ENCODE peak calls at places on chromosomes 11 and 22, in seven cellular contexts. One of them, this sample, is unnamed.

GRCh38 chr22:44535362-44536095 is 37.5 kb upstream of the RTL6 start:
- DNase-seq in Panc1: no peak
- DNase-seq in astrocyte of the cerebellum: no peak
- DNase-seq in heart left ventricle: no peak
- DNase-seq in body of pancreas: no peak
- DNase-seq in AG09319: no peak
- DNase-seq in astrocyte of the spinal cord: no peak
- DNase-seq in this sample: no peak

GRCh38 chr11:132007184-132007583 is 636.8 kb downstream of the NTM start:
- DNase-seq in Panc1: no peak
- DNase-seq in astrocyte of the cerebellum: no peak
- DNase-seq in heart left ventricle: no peak
- DNase-seq in body of pancreas: no peak
- DNase-seq in AG09319: no peak
- DNase-seq in astrocyte of the spinal cord: no peak
- DNase-seq in this sample: no peak

GRCh38 chr11:57490456-57491248 is 24.9 kb downstream of the SLC43A1 start:
- DNase-seq in Panc1: no peak
- DNase-seq in astrocyte of the cerebellum: no peak
- DNase-seq in heart left ventricle: no peak
- DNase-seq in body of pancreas: no peak
- DNase-seq in AG09319: no peak
- DNase-seq in astrocyte of the spinal cord: no peak
- DNase-seq in this sample: no peak

GRCh38 chr22:17489101-17489500 is 74.2 kb upstream of the SLC25A18 start:
- DNase-seq in Panc1: no peak
- DNase-seq in astrocyte of the cerebellum: no peak
- DNase-seq in heart left ventricle: no peak
- DNase-seq in body of pancreas: no peak
- DNase-seq in AG09319: no peak
- DNase-seq in astrocyte of the spinal cord: no peak
- DNase-seq in this sample: no peak

GRCh38 chr22:24466831-24467249 is 28.3 kb upstream of the UPB1 start:
- DNase-seq in Panc1: no peak
- DNase-seq in astrocyte of the cerebellum: peak
- DNase-seq in heart left ventricle: no peak
- DNase-seq in body of pancreas: peak
- DNase-seq in AG09319: no peak
- DNase-seq in astrocyte of the spinal cord: peak
- DNase-seq in this sample: no peak

GRCh38 chr11:73252577-73253191 is 19.5 kb upstream of the P2RY6 start:
- DNase-seq in Panc1: no peak
- DNase-seq in astrocyte of the cerebellum: no peak
- DNase-seq in heart left ventricle: no peak
- DNase-seq in body of pancreas: no peak
- DNase-seq in AG09319: no peak
- DNase-seq in astrocyte of the spinal cord: no peak
- DNase-seq in this sample: no peak

GRCh38 chr22:17117400-17117799 is 3.8 kb downstream of the TMEM121B start:
- DNase-seq in Panc1: no peak
- DNase-seq in astrocyte of the cerebellum: no peak
- DNase-seq in heart left ventricle: no peak
- DNase-seq in body of pancreas: no peak
- DNase-seq in AG09319: no peak
- DNase-seq in astrocyte of the spinal cord: no peak
- DNase-seq in this sample: no peak

GRCh38 chr11:125239585-125240331 is 75.2 kb downstream of the PKNOX2 start:
- DNase-seq in Panc1: no peak
- DNase-seq in astrocyte of the cerebellum: no peak
- DNase-seq in heart left ventricle: no peak
- DNase-seq in body of pancreas: no peak
- DNase-seq in AG09319: no peak
- DNase-seq in astrocyte of the spinal cord: no peak
- DNase-seq in this sample: no peak

GRCh38 chr11:70117567-70118194 is 39.6 kb downstream of the ANO1 start:
- DNase-seq in Panc1: no peak
- DNase-seq in astrocyte of the cerebellum: no peak
- DNase-seq in heart left ventricle: no peak
- DNase-seq in body of pancreas: no peak
- DNase-seq in AG09319: no peak
- DNase-seq in astrocyte of the spinal cord: no peak
- DNase-seq in this sample: no peak

GRCh38 chr11:48307760-48308386 is 1.9 kb downstream of the OR4S1 start:
- DNase-seq in Panc1: peak
- DNase-seq in astrocyte of the cerebellum: no peak
- DNase-seq in heart left ventricle: peak
- DNase-seq in body of pancreas: peak
- DNase-seq in AG09319: peak
- DNase-seq in astrocyte of the spinal cord: peak
- DNase-seq in this sample: peak

GRCh38 chr22:46025973-46026906 is 49.3 kb upstream of the WNT7B start:
- DNase-seq in Panc1: no peak
- DNase-seq in astrocyte of the cerebellum: no peak
- DNase-seq in heart left ventricle: no peak
- DNase-seq in body of pancreas: no peak
- DNase-seq in AG09319: no peak
- DNase-seq in astrocyte of the spinal cord: no peak
- DNase-seq in this sample: no peak

GRCh38 chr11:12787847-12788246 is 113.6 kb downstream of the TEAD1 start:
- DNase-seq in Panc1: no peak
- DNase-seq in astrocyte of the cerebellum: no peak
- DNase-seq in heart left ventricle: no peak
- DNase-seq in body of pancreas: no peak
- DNase-seq in AG09319: no peak
- DNase-seq in astrocyte of the spinal cord: peak
- DNase-seq in this sample: no peak

GRCh38 chr11:123163621-123164020 is 31.4 kb downstream of the CLMP start:
- DNase-seq in Panc1: no peak
- DNase-seq in astrocyte of the cerebellum: no peak
- DNase-seq in heart left ventricle: no peak
- DNase-seq in body of pancreas: no peak
- DNase-seq in AG09319: no peak
- DNase-seq in astrocyte of the spinal cord: no peak
- DNase-seq in this sample: no peak

GRCh38 chr11:123168236-123168635 is 26.8 kb downstream of the CLMP start:
- DNase-seq in Panc1: no peak
- DNase-seq in astrocyte of the cerebellum: no peak
- DNase-seq in heart left ventricle: no peak
- DNase-seq in body of pancreas: no peak
- DNase-seq in AG09319: no peak
- DNase-seq in astrocyte of the spinal cord: no peak
- DNase-seq in this sample: no peak

GRCh38 chr11:123164732-123165450 is 30.2 kb downstream of the CLMP start:
- DNase-seq in Panc1: no peak
- DNase-seq in astrocyte of the cerebellum: no peak
- DNase-seq in heart left ventricle: no peak
- DNase-seq in body of pancreas: no peak
- DNase-seq in AG09319: no peak
- DNase-seq in astrocyte of the spinal cord: no peak
- DNase-seq in this sample: no peak

GRCh38 chr11:123168955-123169484 is 26.0 kb downstream of the CLMP start:
- DNase-seq in Panc1: no peak
- DNase-seq in astrocyte of the cerebellum: peak
- DNase-seq in heart left ventricle: no peak
- DNase-seq in body of pancreas: no peak
- DNase-seq in AG09319: no peak
- DNase-seq in astrocyte of the spinal cord: peak
- DNase-seq in this sample: no peak

DNA sequence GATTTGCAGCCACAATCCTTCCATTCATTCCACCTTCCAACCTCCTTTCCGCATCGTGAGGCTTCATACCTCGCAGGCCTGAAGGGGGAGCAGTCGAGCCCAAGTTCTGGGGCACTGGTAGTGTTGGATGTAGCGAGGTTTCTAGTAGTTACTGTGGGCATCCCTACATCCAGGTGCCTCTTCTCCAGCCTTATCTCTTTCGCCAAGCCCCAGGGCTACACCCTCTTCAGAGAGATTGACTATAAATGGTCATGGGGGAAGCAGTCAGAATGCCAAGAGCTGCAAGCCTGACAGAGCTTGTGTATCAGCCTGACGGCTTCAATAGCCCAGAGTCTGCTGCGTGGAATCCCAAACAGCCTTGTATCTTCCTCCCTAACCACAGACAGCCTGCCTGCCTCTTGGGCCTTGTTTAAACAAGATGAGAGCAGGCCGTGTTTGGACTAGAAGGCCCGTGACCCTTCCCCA is 28.9 kb downstream of the CLMP start:
- DNase-seq in Panc1: no peak
- DNase-seq in astrocyte of the cerebellum: no peak
- DNase-seq in heart left ventricle: no peak
- DNase-seq in body of pancreas: peak
- DNase-seq in AG09319: no peak
- DNase-seq in astrocyte of the spinal cord: peak
- DNase-seq in this sample: no peak
- TF ChIP-seq CTCF in Panc1: peak
- TF ChIP-seq CTCF in astrocyte of the cerebellum: peak
- TF ChIP-seq CTCF in heart left ventricle: peak
- TF ChIP-seq CTCF in body of pancreas: peak
- TF ChIP-seq CTCF in AG09319: peak
- TF ChIP-seq CTCF in astrocyte of the spinal cord: peak
- TF ChIP-seq CTCF in this sample: no peak

GRCh38 chr11:59427068-59427382 is 812 bp upstream of the OR5A2 start:
- DNase-seq in Panc1: no peak
- DNase-seq in astrocyte of the cerebellum: no peak
- DNase-seq in heart left ventricle: no peak
- DNase-seq in body of pancreas: no peak
- DNase-seq in AG09319: no peak
- DNase-seq in astrocyte of the spinal cord: no peak
- DNase-seq in this sample: peak

GRCh38 chr11:59423835-59424234 is 2.4 kb downstream of the OR5A2 start:
- DNase-seq in Panc1: no peak
- DNase-seq in astrocyte of the cerebellum: no peak
- DNase-seq in heart left ventricle: no peak
- DNase-seq in body of pancreas: no peak
- DNase-seq in AG09319: no peak
- DNase-seq in astrocyte of the spinal cord: no peak
- DNase-seq in this sample: no peak

GRCh38 chr11:59429924-59430516 is 3.8 kb upstream of the OR5A2 start:
- DNase-seq in Panc1: peak
- DNase-seq in astrocyte of the cerebellum: peak
- DNase-seq in heart left ventricle: no peak
- DNase-seq in body of pancreas: peak
- DNase-seq in AG09319: peak
- DNase-seq in astrocyte of the spinal cord: peak
- DNase-seq in this sample: peak

GRCh38 chr11:59426361-59427067 is at the start of gene OR5A2:
- DNase-seq in Panc1: no peak
- DNase-seq in astrocyte of the cerebellum: no peak
- DNase-seq in heart left ventricle: no peak
- DNase-seq in body of pancreas: no peak
- DNase-seq in AG09319: no peak
- DNase-seq in astrocyte of the spinal cord: peak
- DNase-seq in this sample: no peak

DNA sequence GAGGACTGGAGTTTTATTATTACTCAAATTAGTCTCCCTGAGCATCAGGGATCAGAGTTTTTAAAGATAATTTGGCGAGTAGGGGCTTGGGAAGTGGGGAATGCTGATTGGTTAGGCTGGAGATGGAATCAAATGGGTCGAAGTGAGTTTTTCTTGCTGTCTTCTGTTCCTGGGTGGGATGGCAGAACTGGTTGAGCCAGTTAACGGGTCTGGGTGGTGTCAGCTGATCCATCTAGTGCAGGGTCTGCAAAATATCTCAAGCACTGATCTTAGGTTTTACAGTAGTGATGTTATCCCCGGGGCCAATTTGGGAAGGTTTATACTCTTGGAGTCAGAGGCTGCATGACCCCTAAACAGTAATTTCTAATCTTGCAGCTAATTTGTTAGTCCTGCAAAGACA is 1.1 kb downstream of the OR5A2 start:
- DNase-seq in Panc1: no peak
- DNase-seq in astrocyte of the cerebellum: no peak
- DNase-seq in heart left ventricle: no peak
- DNase-seq in body of pancreas: no peak
- DNase-seq in AG09319: no peak
- DNase-seq in astrocyte of the spinal cord: no peak
- DNase-seq in this sample: no peak
- TF ChIP-seq CTCF in Panc1: no peak
- TF ChIP-seq CTCF in astrocyte of the cerebellum: no peak
- TF ChIP-seq CTCF in heart left ventricle: no peak
- TF ChIP-seq CTCF in body of pancreas: no peak
- TF ChIP-seq CTCF in AG09319: no peak
- TF ChIP-seq CTCF in astrocyte of the spinal cord: no peak
- TF ChIP-seq CTCF in this sample: no peak

GRCh38 chr11:128494418-128495332 is 92.7 kb downstream of the ETS1 start:
- DNase-seq in Panc1: no peak
- DNase-seq in astrocyte of the cerebellum: no peak
- DNase-seq in heart left ventricle: no peak
- DNase-seq in body of pancreas: no peak
- DNase-seq in AG09319: no peak
- DNase-seq in astrocyte of the spinal cord: no peak
- DNase-seq in this sample: no peak
- TF ChIP-seq CTCF in Panc1: peak
- TF ChIP-seq CTCF in astrocyte of the cerebellum: no peak
- TF ChIP-seq CTCF in heart left ventricle: no peak
- TF ChIP-seq CTCF in body of pancreas: no peak
- TF ChIP-seq CTCF in AG09319: no peak
- TF ChIP-seq CTCF in astrocyte of the spinal cord: no peak
- TF ChIP-seq CTCF in this sample: no peak

GRCh38 chr11:8083088-8083395 is 2.0 kb downstream of the TUB start:
- DNase-seq in Panc1: no peak
- DNase-seq in astrocyte of the cerebellum: no peak
- DNase-seq in heart left ventricle: peak
- DNase-seq in body of pancreas: no peak
- DNase-seq in AG09319: no peak
- DNase-seq in astrocyte of the spinal cord: no peak
- DNase-seq in this sample: no peak

GRCh38 chr11:8082391-8083087 is 1.5 kb downstream of the TUB start:
- DNase-seq in Panc1: no peak
- DNase-seq in astrocyte of the cerebellum: no peak
- DNase-seq in heart left ventricle: no peak
- DNase-seq in body of pancreas: no peak
- DNase-seq in AG09319: no peak
- DNase-seq in astrocyte of the spinal cord: no peak
- DNase-seq in this sample: no peak

GRCh38 chr11:8080674-8081590 is at the start of gene TUB:
- DNase-seq in Panc1: no peak
- DNase-seq in astrocyte of the cerebellum: no peak
- DNase-seq in heart left ventricle: no peak
- DNase-seq in body of pancreas: no peak
- DNase-seq in AG09319: no peak
- DNase-seq in astrocyte of the spinal cord: no peak
- DNase-seq in this sample: peak

GRCh38 chr11:8080069-8080670 is 841 bp upstream of the TUB start:
- DNase-seq in Panc1: no peak
- DNase-seq in astrocyte of the cerebellum: no peak
- DNase-seq in heart left ventricle: no peak
- DNase-seq in body of pancreas: no peak
- DNase-seq in AG09319: no peak
- DNase-seq in astrocyte of the spinal cord: no peak
- DNase-seq in this sample: no peak

DNA sequence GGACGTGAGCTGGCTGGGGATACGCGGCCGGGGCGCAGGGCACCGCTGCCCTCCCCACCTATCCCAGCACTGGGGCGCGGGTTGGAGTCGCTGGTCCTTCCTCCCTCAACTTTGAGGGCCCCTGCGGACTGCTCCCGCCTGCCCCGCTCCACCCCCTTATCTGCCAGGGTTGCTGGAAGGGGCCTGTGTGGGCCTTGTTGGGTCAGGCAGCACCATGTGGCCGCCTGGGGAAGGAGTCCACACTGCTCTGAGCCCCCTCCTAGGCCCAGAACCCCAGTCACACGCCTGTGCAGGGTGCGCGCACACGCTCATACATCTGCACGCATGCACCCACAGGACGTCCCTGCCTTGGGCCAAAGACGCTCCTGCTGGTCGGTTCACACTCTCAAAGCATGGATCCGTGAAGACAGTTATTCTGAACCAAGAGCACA is 595 bp downstream of the TUB start:
- DNase-seq in Panc1: no peak
- DNase-seq in astrocyte of the cerebellum: no peak
- DNase-seq in heart left ventricle: no peak
- DNase-seq in body of pancreas: no peak
- DNase-seq in AG09319: no peak
- DNase-seq in astrocyte of the spinal cord: no peak
- DNase-seq in this sample: no peak
- TF ChIP-seq CTCF in Panc1: no peak
- TF ChIP-seq CTCF in astrocyte of the cerebellum: no peak
- TF ChIP-seq CTCF in heart left ventricle: no peak
- TF ChIP-seq CTCF in body of pancreas: no peak
- TF ChIP-seq CTCF in AG09319: no peak
- TF ChIP-seq CTCF in astrocyte of the spinal cord: no peak
- TF ChIP-seq CTCF in this sample: no peak